ENCODE peak calls at places on chromosomes 11 and 22, in seven cellular contexts. G is H9, O is aorta, T is GM23338, F is RWPE1, U is IMR-90, R is Peyer's patch. W is an unnamed sample.

GRCh38 chr22:25645266-25645665 is 80.8 kb downstream of the GRK3 start:
- DNase-seq in T (no peak), O (no peak), F (no peak), U (peak), G (no peak), R (no peak), W (no peak)

GRCh38 chr22:19639610-19640135 is 74.6 kb upstream of the SEPTIN5 start:
- DNase-seq in G (peak), T (no peak), U (no peak), F (no peak), R (no peak), O (peak), W (no peak)

GRCh38 chr22:16933274-16933923 is 74.6 kb downstream of the GAB4 start:
- DNase-seq in O (no peak), F (no peak), G (no peak), T (no peak), R (no peak), U (no peak), W (no peak)

GRCh38 chr11:32231909-32232493 is 141.1 kb downstream of the RCN1 start:
- DNase-seq in G (peak), R (no peak), U (peak), F (peak), T (peak), O (no peak), W (peak)

GRCh38 chr11:120546312-120547205 is 35.0 kb downstream of the GRIK4 start:
- DNase-seq in T (peak), F (peak), O (peak), U (peak), G (peak), R (no peak), W (peak)

GRCh38 chr22:27435839-27436581 is 365.5 kb downstream of the MN1 start:
- DNase-seq in R (no peak), F (no peak), U (peak), T (peak), G (no peak), O (peak), W (peak)

GRCh38 chr11:8871283-8871775 is 39.7 kb upstream of the AKIP1 start:
- DNase-seq in O (no peak), U (peak), R (no peak), F (peak), G (no peak), T (peak), W (peak)

GRCh38 chr11:27698872-27699241 is 1.4 kb downstream of the BDNF start:
- DNase-seq in F (peak), O (peak), G (peak), T (peak), U (peak), R (peak), W (peak)

GRCh38 chr11:75557649-75558494 is 4.2 kb upstream of the SERPINH1 start:
- DNase-seq in U (peak), R (no peak), O (peak), T (no peak), F (no peak), G (peak), W (peak)

GRCh38 chr11:91947215-91947614 is 277.4 kb upstream of the FAT3 start:
- DNase-seq in F (peak), O (no peak), U (peak), G (no peak), T (no peak), R (no peak), W (no peak)

GRCh38 chr22:37100589-37101127 is 8.9 kb downstream of the TMPRSS6 start:
- DNase-seq in U (no peak), G (no peak), R (peak), T (no peak), F (no peak), O (no peak), W (no peak)

GRCh38 chr11:44977493-44977984 is 26.9 kb upstream of the TP53I11 start:
- DNase-seq in G (peak), O (no peak), R (peak), F (no peak), T (peak), U (peak), W (peak)

GRCh38 chr22:37906364-37907008 is 389 bp downstream of the MICALL1 start:
- DNase-seq in F (no peak), T (peak), O (peak), R (peak), G (no peak), U (no peak), W (no peak)

GRCh38 chr22:49261616-49262015 is 566.1 kb downstream of the BRD1 start:
- DNase-seq in F (no peak), R (peak), T (no peak), O (peak), U (no peak), G (no peak), W (peak)

GRCh38 chr11:106329273-106330018 is 252.0 kb downstream of the AASDHPPT start:
- DNase-seq in T (no peak), F (no peak), R (no peak), O (no peak), U (no peak), G (no peak), W (no peak)

GRCh38 chr11:1559103-1559951 is 12.7 kb downstream of the DUSP8 start:
- DNase-seq in G (peak), R (peak), U (peak), F (peak), O (peak), T (peak), W (peak)

GRCh38 chr11:57071829-57072228 is 83.1 kb downstream of the OR5AK2 start:
- DNase-seq in U (peak), T (no peak), G (no peak), R (no peak), F (no peak), O (no peak), W (no peak)

GRCh38 chr11:34840736-34841386 is 75.3 kb downstream of the APIP start:
- DNase-seq in T (peak), R (no peak), F (no peak), G (peak), U (peak), O (no peak), W (peak)

GRCh38 chr11:26247340-26247739 is 84.6 kb upstream of the ANO3 start:
- DNase-seq in O (no peak), U (peak), T (no peak), F (no peak), G (no peak), R (no peak), W (no peak)

GRCh38 chr11:100445231-100445735 is 241.8 kb upstream of the ARHGAP42 start:
- DNase-seq in F (no peak), G (no peak), U (no peak), T (peak), O (no peak), R (no peak), W (no peak)

GRCh38 chr11:37643968-37644367 is 1045.9 kb upstream of the RAG2 start:
- DNase-seq in O (no peak), G (no peak), U (no peak), T (no peak), F (no peak), R (no peak), W (no peak)

GRCh38 chr11:65003282-65003681 is 6.5 kb upstream of the BATF2 start:
- DNase-seq in R (no peak), U (peak), G (peak), T (no peak), O (no peak), F (no peak), W (peak)

GRCh38 chr11:68863553-68864265 is 22.0 kb upstream of the CPT1A start:
- DNase-seq in F (no peak), T (no peak), U (no peak), O (no peak), R (no peak), G (no peak), W (no peak)

GRCh38 chr11:68870470-68870869 is 28.8 kb upstream of the CPT1A start:
- DNase-seq in O (no peak), G (no peak), T (peak), U (no peak), R (no peak), F (no peak), W (no peak)

GRCh38 chr11:68868221-68868620 is 26.5 kb upstream of the CPT1A start:
- DNase-seq in O (no peak), U (no peak), G (no peak), F (no peak), R (no peak), T (no peak), W (no peak)

GRCh38 chr11:68865241-68865640 is 23.5 kb upstream of the CPT1A start:
- DNase-seq in T (no peak), U (no peak), G (no peak), F (no peak), R (no peak), O (no peak), W (no peak)

GRCh38 chr11:68867067-68867466 is 25.4 kb upstream of the CPT1A start:
- DNase-seq in R (no peak), T (no peak), U (no peak), G (no peak), O (no peak), F (no peak), W (no peak)
- H3K27ac ChIP-seq in R (no peak), T (no peak), U (no peak), G (no peak), O (no peak), F (no peak), W (no peak)

DNA sequence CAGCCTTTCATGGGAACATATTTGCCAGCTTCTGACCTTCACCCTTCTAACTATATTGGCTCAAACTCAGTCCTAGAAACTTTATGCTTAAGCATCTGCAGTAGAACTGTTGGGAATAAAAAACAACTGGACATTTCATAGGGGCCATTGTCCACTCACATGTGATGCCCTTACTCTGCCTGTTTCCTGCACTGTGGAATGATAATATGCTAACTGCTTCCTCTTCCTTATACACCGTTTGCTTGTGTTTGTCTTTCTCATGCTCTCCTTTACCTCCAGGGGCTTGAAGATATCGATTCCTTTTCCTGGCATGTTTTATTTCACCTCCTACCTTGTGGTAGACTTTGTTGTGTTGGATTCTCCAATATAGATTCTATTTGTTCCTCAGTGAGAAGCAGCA is 333.0 kb upstream of the DDI1 start:
- DNase-seq in U (no peak), G (no peak), T (no peak), F (no peak), O (no peak), R (no peak), W (no peak)
- H3K27ac ChIP-seq in U (no peak), G (no peak), T (no peak), F (no peak), O (no peak), R (no peak), W (no peak)

DNA sequence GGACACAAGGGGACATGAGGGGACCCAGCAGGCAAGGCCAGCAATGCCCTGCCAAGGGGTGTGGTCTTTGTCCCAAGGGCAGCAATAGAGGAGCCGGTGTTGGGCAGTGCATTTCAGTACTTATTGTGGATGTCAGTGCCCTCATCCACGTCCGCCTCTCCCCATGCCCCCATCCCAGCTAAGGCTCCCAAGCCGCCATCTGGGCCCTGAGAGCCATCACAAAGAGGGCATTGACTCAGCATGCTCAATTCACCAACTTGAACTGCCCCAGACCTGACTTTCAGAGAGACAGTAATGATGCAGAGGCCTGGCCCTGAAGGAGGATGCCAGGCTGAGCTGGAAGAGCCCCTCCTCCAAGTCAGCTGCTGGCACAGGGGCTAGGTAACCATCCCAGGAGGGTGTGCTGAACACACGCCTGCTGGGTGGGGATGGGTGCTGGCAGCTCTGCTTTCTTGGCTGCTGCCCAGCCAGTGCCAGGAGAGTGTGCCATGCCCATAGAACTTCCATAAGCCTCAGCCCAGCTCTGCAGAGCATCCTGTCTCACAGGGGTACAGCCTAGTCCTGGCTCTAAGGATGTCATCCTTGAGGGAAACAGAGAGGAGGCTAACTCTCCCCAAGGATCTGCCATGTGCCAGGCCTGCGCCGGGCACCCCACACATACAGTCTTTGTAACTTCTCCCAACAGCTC is 46.5 kb downstream of the PDE2A start:
- DNase-seq in O (no peak), F (no peak), R (no peak), T (no peak), G (no peak), U (no peak), W (no peak)
- H3K27ac ChIP-seq in O (no peak), F (peak), R (no peak), T (no peak), G (no peak), U (no peak), W (no peak)

GRCh38 chr11:66090288-66090687 is 20.2 kb downstream of the PACS1 start:
- DNase-seq in G (no peak), F (no peak), O (no peak), R (no peak), U (no peak), T (no peak), W (no peak)

GRCh38 chr11:66089067-66089466 is 19.0 kb downstream of the PACS1 start:
- DNase-seq in F (no peak), G (no peak), R (no peak), U (no peak), O (no peak), T (no peak), W (no peak)

GRCh38 chr11:66082936-66083698 is 13.0 kb downstream of the PACS1 start:
- DNase-seq in U (no peak), R (no peak), T (no peak), O (no peak), F (no peak), G (no peak), W (no peak)

GRCh38 chr11:66085071-66085470 is 15.0 kb downstream of the PACS1 start:
- DNase-seq in G (no peak), R (no peak), T (no peak), O (no peak), F (no peak), U (no peak), W (no peak)

DNA sequence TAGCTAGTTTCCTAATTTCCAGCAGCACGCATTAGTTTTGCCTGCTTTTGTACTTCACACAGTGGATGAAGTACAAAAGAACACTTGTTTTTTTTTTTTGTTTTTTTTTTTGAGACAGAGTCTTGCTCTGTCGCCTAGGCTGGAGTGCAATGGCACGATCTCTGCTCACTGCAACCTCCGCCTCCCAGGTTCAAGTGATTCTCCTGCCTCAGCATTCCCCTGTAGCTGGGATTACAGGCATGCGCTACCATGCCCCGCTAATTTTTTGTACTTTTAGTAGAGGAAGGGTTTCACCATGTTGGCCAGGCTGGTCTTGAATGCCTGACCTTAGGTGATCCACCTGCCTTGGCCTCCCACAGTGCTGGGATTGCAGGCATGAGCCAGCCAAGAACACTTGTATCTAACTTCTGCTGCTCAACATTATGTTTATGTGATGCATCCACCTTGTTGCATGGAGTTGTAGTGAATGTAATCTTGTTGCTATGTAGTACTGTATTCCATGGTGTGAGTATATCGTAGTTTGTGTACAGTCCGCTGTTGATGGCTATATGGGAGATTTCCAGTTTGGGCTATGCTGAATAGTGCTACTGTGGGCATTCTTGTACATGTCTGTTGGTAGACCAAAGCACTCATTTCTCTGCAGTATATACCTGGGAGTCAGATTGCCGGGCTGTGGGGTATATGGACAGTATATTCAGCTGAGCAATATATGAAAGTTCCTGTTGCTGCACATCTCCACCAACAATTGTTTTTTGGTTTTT is 17.3 kb downstream of the PACS1 start:
- DNase-seq in O (no peak), U (no peak), F (no peak), R (no peak), T (no peak), G (no peak), W (no peak)
- H3K27ac ChIP-seq in O (no peak), U (no peak), F (no peak), R (no peak), T (peak), G (no peak), W (no peak)

DNA sequence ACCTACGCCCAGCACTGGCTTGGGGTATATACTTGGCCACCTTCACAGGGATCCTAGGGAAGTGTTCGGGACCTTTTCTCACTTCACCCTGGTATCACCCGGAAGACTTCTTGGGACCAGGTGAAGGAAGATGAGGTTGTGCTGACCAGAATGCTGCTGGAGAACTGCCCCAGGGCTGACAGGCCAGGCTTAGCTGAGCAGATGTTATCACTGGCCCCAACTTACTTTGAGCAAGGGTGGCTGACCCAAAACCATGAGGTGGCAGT is 4.5 kb downstream of the FTH1 start:
- DNase-seq in O (peak), U (peak), R (peak), G (no peak), F (no peak), T (no peak), W (no peak)
- H3K27ac ChIP-seq in O (no peak), U (peak), R (peak), G (no peak), F (peak), T (peak), W (no peak)

DNA sequence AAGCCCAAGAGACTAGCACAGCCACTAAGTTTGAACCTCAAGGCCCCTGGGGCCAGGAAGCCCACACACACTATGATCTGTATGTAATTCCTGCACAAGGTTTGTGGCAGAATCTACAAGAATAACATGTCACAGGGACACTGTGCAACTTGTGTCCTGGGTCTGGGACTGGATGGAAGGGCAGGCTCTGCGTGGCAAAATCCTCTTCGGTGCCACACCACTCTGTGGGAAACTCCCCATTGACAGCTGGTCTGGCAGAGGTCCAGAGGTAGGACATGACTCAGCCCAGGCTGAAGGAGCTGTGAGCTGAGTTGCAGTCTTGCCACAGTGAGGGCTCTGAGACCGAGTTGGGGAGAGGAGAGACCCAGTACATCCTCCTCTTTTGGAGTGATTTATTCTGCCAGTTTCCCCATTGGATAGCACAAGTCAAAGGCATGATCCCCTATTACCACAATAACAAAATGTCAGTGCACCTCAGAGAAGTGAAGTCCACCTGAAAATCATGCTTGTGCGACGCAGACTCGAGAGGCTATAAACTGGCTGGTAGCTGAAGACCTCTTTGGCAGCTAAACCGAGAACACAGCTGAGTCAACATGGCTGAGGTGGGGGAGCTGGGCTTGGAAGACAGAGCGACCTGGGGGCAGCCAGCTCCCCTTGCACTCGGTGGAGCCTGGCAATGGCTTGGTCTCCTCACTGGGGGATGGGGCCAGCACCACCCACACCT is 23.3 kb upstream of the SERPIND1 start:
- DNase-seq in G (no peak), F (peak), O (peak), R (no peak), U (peak), T (no peak), W (no peak)
- H3K27ac ChIP-seq in G (no peak), F (peak), O (no peak), R (no peak), U (no peak), T (no peak), W (no peak)